ENCODE peak calls at places on chromosome 12, in seven cellular contexts. L, V, E, S, B, A and Q are unnamed samples.

GRCh38 chr12:66176525-66176924 is 6.7 kb upstream of the TMBIM4 start:
- DNase-seq in V (no peak), S (no peak), L (no peak), A (no peak), B (no peak), E (no peak), Q (no peak)

GRCh38 chr12:67681941-67682340 is 33.4 kb downstream of the DYRK2 start:
- DNase-seq in L (no peak), E (no peak), A (no peak), B (no peak), V (no peak), S (no peak), Q (no peak)

GRCh38 chr12:5768171-5768879 is 176.7 kb downstream of the ANO2 start:
- DNase-seq in V (peak), E (peak), L (no peak), B (no peak), S (no peak), A (no peak), Q (no peak)

GRCh38 chr12:4978737-4979136 is 64.9 kb upstream of the KCNA5 start:
- DNase-seq in A (no peak), S (no peak), V (no peak), E (no peak), B (no peak), L (no peak), Q (no peak)

GRCh38 chr12:59600174-59600573 is 4.3 kb downstream of the SLC16A7 start:
- DNase-seq in A (peak), E (no peak), S (peak), L (no peak), V (no peak), B (no peak), Q (no peak)

GRCh38 chr12:45895961-45896360 is 94.4 kb downstream of the SCAF11 start:
- DNase-seq in S (no peak), B (no peak), A (no peak), V (no peak), E (no peak), L (no peak), Q (no peak)

GRCh38 chr12:116659771-116660481 is 77.9 kb downstream of the SPRING1 start:
- DNase-seq in E (no peak), L (no peak), B (peak), S (no peak), A (peak), V (peak), Q (no peak)

GRCh38 chr12:3313066-3313465 is 177.9 kb upstream of the PRMT8 start:
- DNase-seq in B (peak), S (peak), V (no peak), L (no peak), E (peak), A (peak), Q (peak)

GRCh38 chr12:33322519-33322918 is 117.1 kb downstream of the SYT10 start:
- DNase-seq in E (no peak), A (no peak), S (no peak), V (no peak), B (no peak), L (no peak), Q (no peak)

GRCh38 chr12:112705037-112705632 is 86.4 kb upstream of the RPH3A start:
- DNase-seq in A (no peak), B (no peak), V (no peak), L (no peak), E (no peak), S (no peak), Q (no peak)

GRCh38 chr12:68561830-68562229 is 48.9 kb upstream of the RAP1B start:
- DNase-seq in L (no peak), E (no peak), B (no peak), S (no peak), V (no peak), A (no peak), Q (no peak)

GRCh38 chr12:29899212-29899931 is 115.6 kb upstream of the TMTC1 start:
- DNase-seq in V (no peak), S (no peak), B (no peak), A (no peak), L (no peak), E (no peak), Q (no peak)

GRCh38 chr12:80565276-80565675 is 121.2 kb downstream of the PTPRQ start:
- DNase-seq in V (no peak), B (peak), L (peak), S (no peak), A (no peak), E (no peak), Q (no peak)

GRCh38 chr12:89856431-89856830 is 147.8 kb upstream of the ATP2B1 start:
- DNase-seq in E (no peak), S (peak), L (no peak), B (peak), V (no peak), A (peak), Q (peak)

GRCh38 chr12:120759591-120760348 is 34.1 kb downstream of the ACADS start:
- DNase-seq in A (no peak), S (no peak), V (no peak), E (no peak), L (no peak), B (no peak), Q (no peak)

GRCh38 chr12:11170810-11171144 is 217 bp upstream of the SMIM10L1 start:
- DNase-seq in V (no peak), A (no peak), S (no peak), E (no peak), B (no peak), L (no peak), Q (no peak)

GRCh38 chr12:130879212-130879686 is 7.4 kb downstream of the RAN start:
- DNase-seq in A (no peak), S (no peak), L (no peak), E (no peak), B (no peak), V (no peak), Q (no peak)

GRCh38 chr12:12004524-12004923 is 66.2 kb upstream of the BCL2L14 start:
- DNase-seq in S (no peak), B (no peak), V (no peak), E (no peak), L (no peak), A (no peak), Q (no peak)

GRCh38 chr12:72346331-72346944 is 74.3 kb downstream of the TRHDE start:
- DNase-seq in B (peak), V (peak), A (peak), L (peak), S (peak), E (no peak), Q (peak)

GRCh38 chr12:20950248-20950647 is 139.7 kb downstream of the SLCO1B3 start:
- DNase-seq in E (no peak), A (peak), V (no peak), B (no peak), S (no peak), L (peak), Q (no peak)

GRCh38 chr12:88643685-88644084 is 63.4 kb upstream of the KITLG start:
- DNase-seq in A (peak), E (no peak), L (no peak), S (peak), B (no peak), V (no peak), Q (no peak)

GRCh38 chr12:64220046-64220445 is 2.0 kb downstream of the KICS2 start:
- DNase-seq in B (no peak), L (no peak), E (no peak), A (no peak), S (no peak), V (no peak), Q (no peak)

GRCh38 chr12:64221656-64222010 is 463 bp downstream of the KICS2 start:
- DNase-seq in L (peak), V (peak), S (peak), E (peak), A (peak), B (peak), Q (no peak)

GRCh38 chr12:64219135-64219534 is 3.0 kb downstream of the KICS2 start:
- DNase-seq in E (no peak), L (no peak), B (no peak), A (no peak), S (no peak), V (no peak), Q (no peak)

GRCh38 chr12:64218597-64218996 is 3.5 kb downstream of the KICS2 start:
- DNase-seq in A (no peak), L (no peak), S (no peak), B (no peak), V (no peak), E (no peak), Q (no peak)

DNA sequence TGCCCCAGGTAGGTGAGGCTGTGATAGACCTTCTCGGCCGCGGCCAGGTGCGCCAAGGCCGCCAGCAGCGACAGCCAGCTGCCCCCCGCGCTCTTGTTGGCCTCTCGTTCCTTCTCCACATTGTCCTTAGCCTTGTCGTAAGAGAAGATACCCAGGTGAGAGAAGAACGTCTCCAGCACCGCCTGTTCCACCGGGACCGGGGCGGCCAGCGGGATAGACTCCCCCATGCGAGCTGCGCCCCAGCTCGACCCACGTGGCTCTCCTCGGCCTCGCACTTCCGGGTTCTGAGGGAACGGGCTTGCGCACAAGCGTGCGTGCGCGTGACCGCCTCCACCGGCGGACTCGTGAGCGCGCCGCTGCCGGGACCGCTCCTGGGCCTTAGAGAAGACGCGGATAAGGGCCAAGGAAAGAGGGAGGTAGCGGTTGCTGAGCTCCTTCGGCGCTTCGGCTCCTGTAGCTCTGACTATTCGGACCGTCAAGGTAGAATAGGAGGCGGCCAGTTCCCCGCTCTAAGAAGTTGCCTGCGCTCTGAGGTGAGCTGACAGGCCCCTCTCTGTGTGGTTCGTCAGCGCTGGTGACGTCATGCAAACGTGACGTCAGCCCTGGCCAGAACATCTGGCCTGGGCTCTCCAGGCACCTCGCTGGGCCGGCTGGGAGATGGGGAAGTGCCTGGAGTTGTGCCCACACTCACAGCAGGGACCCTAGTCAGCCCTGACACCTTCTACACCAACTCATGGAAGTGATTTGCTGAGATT is at the start of gene KICS2:
- DNase-seq in V (peak), L (peak), E (peak), S (peak), B (peak), A (peak), Q (peak)
- TF ChIP-seq CTCF in V (no peak), L (no peak), E (no peak), S (no peak), B (no peak), A (no peak), Q (no peak)

GRCh38 chr12:133174901-133175300 is 6.4 kb upstream of the ZNF268 start:
- DNase-seq in V (no peak), L (no peak), A (no peak), B (no peak), E (no peak), S (no peak), Q (no peak)

GRCh38 chr12:133181238-133181959 is at the start of gene ZNF268:
- DNase-seq in B (peak), L (peak), V (peak), S (peak), A (peak), E (peak), Q (peak)

DNA sequence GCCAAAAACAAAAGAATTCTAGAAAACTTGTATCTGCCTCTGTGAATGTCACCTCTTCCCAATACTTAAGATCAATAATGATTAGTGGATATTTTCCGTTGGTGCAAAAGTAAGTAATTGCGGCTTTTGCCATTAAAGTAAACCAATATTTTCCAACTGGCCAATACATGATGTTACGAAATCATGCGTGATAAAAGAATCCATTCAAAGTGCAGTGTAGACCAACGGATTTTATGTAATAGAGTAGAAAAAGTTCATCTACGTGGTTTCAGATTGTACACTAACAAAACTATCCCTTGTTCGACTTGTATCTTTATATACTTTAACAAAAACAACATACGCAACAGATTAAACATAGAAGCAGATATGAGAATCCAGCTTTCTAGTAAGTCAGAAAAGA is 626 bp upstream of the ZNF268 start:
- DNase-seq in V (no peak), S (no peak), B (no peak), A (no peak), E (no peak), L (no peak), Q (no peak)
- H3K4me3 ChIP-seq in V (no peak), S (no peak), B (no peak), A (no peak), E (peak), L (no peak), Q (no peak)

GRCh38 chr12:57895337-57896138 is 45.8 kb upstream of the ATP23 start:
- DNase-seq in E (no peak), B (no peak), L (no peak), S (peak), V (no peak), A (peak), Q (no peak)

GRCh38 chr12:57897296-57897974 is 43.9 kb upstream of the ATP23 start:
- DNase-seq in B (no peak), S (no peak), L (no peak), E (no peak), A (no peak), V (no peak), Q (no peak)

GRCh38 chr12:57894577-57895292 is 46.6 kb upstream of the ATP23 start:
- DNase-seq in V (no peak), E (no peak), S (no peak), L (no peak), A (no peak), B (no peak), Q (no peak)

GRCh38 chr12:57896437-57897201 is 44.7 kb upstream of the ATP23 start:
- DNase-seq in E (peak), L (peak), S (peak), B (peak), V (peak), A (peak), Q (no peak)

DNA sequence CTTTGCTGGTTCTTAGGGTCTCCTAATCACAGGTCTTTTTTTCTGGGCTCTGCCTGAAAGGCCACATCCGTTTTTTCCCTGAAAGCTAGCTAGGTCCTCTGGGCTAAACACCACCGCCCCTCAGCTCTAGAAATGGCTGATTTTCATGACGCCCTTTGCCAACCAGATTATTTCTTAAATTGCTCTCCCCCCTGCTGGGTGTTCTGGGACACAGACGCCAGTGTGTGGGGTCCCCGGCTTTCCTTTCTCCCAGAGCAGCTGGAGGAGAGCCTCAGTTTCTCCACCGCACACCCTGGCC is 45.3 kb upstream of the ATP23 start:
- DNase-seq in A (no peak), S (no peak), V (no peak), L (no peak), B (no peak), E (no peak), Q (no peak)
- TF ChIP-seq CTCF in A (no peak), S (peak), V (no peak), L (peak), B (no peak), E (peak), Q (no peak)

GRCh38 chr12:106900554-106900953 is 55.2 kb upstream of the TMEM263 start:
- DNase-seq in S (no peak), E (no peak), B (no peak), V (no peak), A (no peak), L (no peak), Q (no peak)

GRCh38 chr12:106902053-106902452 is 53.7 kb upstream of the TMEM263 start:
- DNase-seq in E (no peak), B (no peak), V (no peak), A (no peak), L (no peak), S (no peak), Q (no peak)

GRCh38 chr12:106906715-106907114 is 49.0 kb upstream of the TMEM263 start:
- DNase-seq in B (no peak), A (no peak), V (no peak), L (no peak), E (no peak), S (no peak), Q (no peak)

GRCh38 chr12:106901276-106901675 is 54.4 kb upstream of the TMEM263 start:
- DNase-seq in S (peak), B (peak), V (no peak), L (no peak), A (peak), E (no peak), Q (no peak)

GRCh38 chr12:106903241-106903950 is 52.3 kb upstream of the TMEM263 start:
- DNase-seq in S (peak), V (peak), E (peak), B (peak), L (peak), A (peak), Q (no peak)
- H3K4me3 ChIP-seq in S (peak), V (peak), E (peak), B (peak), L (peak), A (peak), Q (peak)

GRCh38 chr12:47802312-47802711 is 17.4 kb downstream of the HDAC7 start:
- DNase-seq in V (no peak), L (no peak), A (no peak), E (no peak), S (no peak), B (no peak), Q (no peak)
- TF ChIP-seq CTCF in V (no peak), L (no peak), A (peak), E (peak), S (peak), B (peak), Q (peak)

DNA sequence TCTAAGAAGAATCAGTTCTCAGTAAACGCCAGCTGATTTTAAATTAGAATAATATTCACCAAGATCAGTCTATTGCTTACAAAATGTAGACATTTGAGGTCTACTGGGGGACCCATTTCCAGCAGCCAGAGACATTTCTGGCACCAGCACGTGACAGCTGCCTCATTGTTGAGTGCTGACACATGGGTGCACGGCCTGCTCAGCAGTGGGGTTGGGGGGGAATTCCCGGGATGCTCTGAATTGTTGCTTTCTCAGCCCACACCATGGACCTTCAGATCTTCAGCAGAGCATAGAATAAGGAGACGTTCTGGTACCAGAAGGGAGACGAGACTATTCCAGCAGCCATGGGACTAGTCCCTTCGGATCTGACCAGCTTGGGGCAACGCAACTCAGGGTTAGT is 18.3 kb downstream of the PLEKHG7 start:
- DNase-seq in V (no peak), S (no peak), L (no peak), B (peak), A (no peak), E (no peak), Q (no peak)
- H3K4me3 ChIP-seq in V (no peak), S (no peak), L (no peak), B (no peak), A (no peak), E (no peak), Q (no peak)

DNA sequence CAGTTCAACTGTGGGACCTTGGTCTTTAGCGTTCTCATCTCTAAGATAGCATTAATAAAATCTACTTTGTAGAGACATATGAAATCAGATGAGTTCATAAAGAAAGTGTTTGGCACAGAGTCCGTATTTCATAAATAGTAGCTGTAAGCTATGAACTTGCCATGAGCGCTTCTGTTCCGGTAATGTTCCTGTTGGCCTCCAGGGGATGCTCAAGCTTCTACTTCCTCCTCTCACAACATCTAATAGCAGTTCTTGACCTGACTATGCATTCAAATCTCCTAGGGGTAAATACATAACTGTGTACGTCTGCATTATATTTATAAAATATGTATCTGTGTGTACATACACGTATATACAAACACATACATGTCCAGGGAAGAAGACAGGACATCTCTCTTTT is 288.2 kb upstream of the TMPO start:
- DNase-seq in B (no peak), A (peak), L (no peak), E (no peak), V (no peak), S (no peak), Q (no peak)
- TF ChIP-seq CTCF in B (peak), A (peak), L (peak), E (peak), V (no peak), S (peak), Q (peak)

DNA sequence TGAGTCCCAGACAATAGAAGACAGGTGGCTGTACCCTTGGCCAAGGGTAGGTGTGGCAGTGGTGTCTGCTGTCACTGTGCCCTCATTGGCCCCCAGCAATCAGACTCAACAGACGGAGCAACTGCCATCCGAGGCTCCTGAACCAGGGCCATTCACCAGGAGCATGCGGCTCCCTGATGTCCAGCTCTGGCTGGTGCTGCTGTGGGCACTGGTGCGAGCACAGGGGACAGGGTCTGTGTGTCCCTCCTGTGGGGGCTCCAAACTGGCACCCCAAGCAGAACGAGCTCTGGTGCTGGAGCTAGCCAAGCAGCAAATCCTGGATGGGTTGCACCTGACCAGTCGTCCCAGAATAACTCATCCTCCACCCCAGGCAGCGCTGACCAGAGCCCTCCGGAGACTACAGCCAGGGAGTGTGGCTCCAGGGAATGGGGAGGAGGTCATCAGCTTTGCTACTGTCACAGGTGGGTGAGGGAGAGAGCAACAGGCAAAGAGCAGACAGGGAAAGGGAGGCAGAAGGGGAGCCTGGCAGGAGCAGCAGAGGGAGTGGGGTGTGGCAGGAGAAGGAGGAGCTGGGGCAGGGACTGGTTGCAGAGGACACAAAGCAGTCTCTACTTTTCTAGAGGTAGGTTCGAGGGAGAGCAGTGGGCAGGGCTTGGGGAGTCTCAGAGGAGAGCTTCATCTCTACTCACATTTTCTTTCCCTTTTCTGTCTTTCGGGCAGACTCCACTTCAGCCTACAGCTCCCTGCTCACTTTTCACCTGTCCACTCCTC is 452 bp downstream of the INHBE start:
- DNase-seq in S (no peak), B (no peak), A (no peak), E (no peak), V (no peak), L (no peak), Q (no peak)
- H3K4me3 ChIP-seq in S (no peak), B (no peak), A (no peak), E (no peak), V (no peak), L (no peak), Q (peak)